ENCODE peak calls at places on chromosomes 1 and 21, in six cellular contexts. L is BJ, Y is kidney epithelial cell, Q is foreskin fibroblast, A is cardiac fibroblast, P is AG10803. D is an unnamed sample.

GRCh38 chr1:240174734-240175133 is 83.1 kb downstream of the FMN2 start:
- DNase-seq in P (peak), A (no peak), Y (no peak), L (no peak), Q (no peak), D (no peak)

GRCh38 chr1:205328476-205328875 is 6.9 kb upstream of the NUAK2 start:
- DNase-seq in Y (no peak), A (no peak), Q (no peak), L (no peak), P (no peak), D (no peak)

GRCh38 chr1:56188216-56188615 is 391.1 kb downstream of the PLPP3 start:
- DNase-seq in A (no peak), P (peak), L (no peak), Q (no peak), Y (no peak), D (no peak)

GRCh38 chr1:3319874-3320245 is 134.6 kb upstream of the ARHGEF16 start:
- DNase-seq in Y (no peak), A (peak), Q (peak), L (no peak), P (peak), D (no peak)

GRCh38 chr1:26046313-26047031 is 554 bp upstream of the SLC30A2 start:
- DNase-seq in L (no peak), P (no peak), Y (no peak), A (no peak), Q (no peak), D (no peak)

GRCh38 chr1:236686815-236687160 is 489 bp downstream of the ACTN2 start:
- DNase-seq in Y (no peak), L (no peak), Q (no peak), A (no peak), P (no peak), D (no peak)

GRCh38 chr1:231376875-231377549 is 38.9 kb downstream of the SPRTN start:
- DNase-seq in A (no peak), P (no peak), Q (no peak), L (no peak), Y (no peak), D (no peak)

GRCh38 chr21:34788879-34789278 is 120.1 kb downstream of the CLIC6 start:
- DNase-seq in P (no peak), Q (no peak), Y (no peak), L (no peak), A (no peak), D (no peak)

GRCh38 chr1:53685272-53686051 is 53.5 kb downstream of the GLIS1 start:
- DNase-seq in L (no peak), Q (no peak), P (no peak), A (peak), Y (peak), D (no peak)

GRCh38 chr1:15764269-15764764 is 5.7 kb downstream of the FBLIM1 start:
- DNase-seq in Q (no peak), A (no peak), Y (no peak), L (no peak), P (no peak), D (no peak)

GRCh38 chr1:199867601-199868000 is 159.9 kb upstream of the NR5A2 start:
- DNase-seq in P (no peak), Y (no peak), A (peak), Q (peak), L (no peak), D (no peak)

GRCh38 chr1:22196641-22197040 is 53.7 kb upstream of the WNT4 start:
- DNase-seq in P (no peak), Q (no peak), Y (no peak), A (no peak), L (no peak), D (no peak)

GRCh38 chr1:183493540-183494245 is 21.4 kb downstream of the SMG7 start:
- DNase-seq in P (no peak), Y (no peak), Q (no peak), A (no peak), L (no peak), D (no peak)

GRCh38 chr1:226530591-226530990 is 18.0 kb upstream of the STUM start:
- DNase-seq in Q (no peak), L (no peak), P (no peak), Y (no peak), A (no peak), D (no peak)

GRCh38 chr1:183580281-183580682 is 10.0 kb downstream of the NCF2 start:
- DNase-seq in Q (peak), Y (no peak), L (no peak), P (peak), A (no peak), D (no peak)

GRCh38 chr1:19456915-19457554 is 28.3 kb downstream of the CAPZB start:
- DNase-seq in P (no peak), Y (no peak), A (peak), Q (no peak), L (no peak), D (no peak)

GRCh38 chr1:209652873-209653401 is 712 bp upstream of the LAMB3 start:
- DNase-seq in Y (peak), L (no peak), Q (no peak), A (peak), P (peak), D (no peak)

GRCh38 chr1:33050221-33051076 is 13.8 kb upstream of the AK2 start:
- DNase-seq in Y (no peak), A (peak), L (peak), P (peak), Q (peak), D (peak)
- H3K4me3 ChIP-seq in Y (no peak), A (no peak), L (no peak), P (no peak), Q (no peak), D (no peak)

GRCh38 chr21:19022978-19023377 is 619.4 kb upstream of the TMPRSS15 start:
- DNase-seq in L (no peak), A (no peak), Q (no peak), Y (no peak), P (no peak), D (no peak)
- TF ChIP-seq CTCF in L (no peak), A (no peak), Q (no peak), Y (no peak), P (no peak), D (no peak)

GRCh38 chr1:147717706-147718097 is 42.7 kb downstream of the GJA5 start:
- DNase-seq in L (no peak), P (no peak), Y (no peak), Q (no peak), A (no peak), D (no peak)

GRCh38 chr1:147720557-147720956 is 39.8 kb downstream of the GJA5 start:
- DNase-seq in P (no peak), L (no peak), Y (no peak), Q (no peak), A (no peak), D (no peak)

GRCh38 chr1:147721711-147722110 is 38.7 kb downstream of the GJA5 start:
- DNase-seq in P (peak), L (no peak), A (peak), Y (no peak), Q (no peak), D (no peak)

GRCh38 chr1:147719029-147719703 is 41.2 kb downstream of the GJA5 start:
- DNase-seq in L (no peak), Y (no peak), A (no peak), P (no peak), Q (no peak), D (no peak)

GRCh38 chr1:147719711-147720225 is 40.6 kb downstream of the GJA5 start:
- DNase-seq in L (no peak), P (no peak), A (no peak), Y (no peak), Q (no peak), D (no peak)
- H3K4me3 ChIP-seq in L (no peak), P (no peak), A (no peak), Y (no peak), Q (no peak), D (no peak)

GRCh38 chr1:70979879-70980278 is 67.7 kb downstream of the PTGER3 start:
- DNase-seq in L (no peak), A (no peak), Q (no peak), Y (no peak), P (no peak), D (no peak)

GRCh38 chr1:70977575-70977974 is 70.0 kb downstream of the PTGER3 start:
- DNase-seq in A (no peak), P (no peak), Q (no peak), L (no peak), Y (no peak), D (no peak)

GRCh38 chr1:70979313-70979712 is 68.3 kb downstream of the PTGER3 start:
- DNase-seq in Q (no peak), Y (no peak), P (no peak), L (no peak), A (no peak), D (no peak)

GRCh38 chr1:70978623-70979022 is 69.0 kb downstream of the PTGER3 start:
- DNase-seq in A (no peak), L (no peak), P (no peak), Y (no peak), Q (no peak), D (no peak)

GRCh38 chr1:70980361-70980760 is 67.3 kb downstream of the PTGER3 start:
- DNase-seq in L (no peak), A (no peak), P (no peak), Q (no peak), Y (no peak), D (no peak)
- TF ChIP-seq CTCF in L (no peak), A (no peak), P (no peak), Q (no peak), Y (no peak), D (no peak)

GRCh38 chr1:78840447-78841251 is 165.9 kb downstream of the ADGRL4 start:
- DNase-seq in P (peak), Q (peak), L (no peak), A (peak), Y (peak), D (no peak)
- H3K4me3 ChIP-seq in P (no peak), Q (no peak), L (no peak), A (no peak), Y (no peak), D (no peak)

GRCh38 chr1:165152727-165153126 is 203.8 kb downstream of the LMX1A start:
- DNase-seq in A (no peak), L (no peak), Y (no peak), P (no peak), Q (no peak), D (no peak)
- TF ChIP-seq CTCF in A (no peak), L (peak), Y (peak), P (peak), Q (no peak), D (peak)

DNA sequence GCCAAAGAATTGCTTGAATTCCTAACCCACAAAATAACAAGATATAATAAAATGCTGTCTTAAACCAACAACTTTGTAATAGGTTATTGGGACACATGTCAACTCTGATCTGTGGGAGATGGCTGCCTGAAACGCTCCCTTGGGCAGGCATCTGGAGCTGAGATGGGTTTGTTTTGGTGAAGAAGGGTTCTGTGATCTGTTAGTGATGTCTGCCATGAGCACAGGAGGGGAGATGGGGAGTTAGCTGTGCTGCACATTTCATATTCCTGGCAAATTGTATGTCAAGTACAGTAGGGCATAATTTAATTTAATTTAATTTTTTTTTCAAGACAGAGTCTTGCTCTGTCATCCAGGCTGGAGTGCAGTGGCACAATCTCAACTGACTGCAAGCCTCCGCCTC is 34.2 kb upstream of the IFNLR1 start:
- DNase-seq in Q (no peak), P (no peak), A (no peak), Y (no peak), L (no peak), D (no peak)
- H3K4me3 ChIP-seq in Q (no peak), P (no peak), A (no peak), Y (no peak), L (no peak), D (no peak)

GRCh38 chr1:24929876-24930702 is at the start of gene RUNX3:
- DNase-seq in Q (no peak), L (no peak), A (no peak), Y (no peak), P (peak), D (no peak)
- TF ChIP-seq CTCF in Q (no peak), L (no peak), A (no peak), Y (no peak), P (peak), D (no peak)

GRCh38 chr1:39081266-39082139 is 55.4 kb downstream of the NDUFS5 start:
- DNase-seq in Y (no peak), Q (no peak), P (no peak), L (no peak), A (no peak), D (no peak)
- H3K4me3 ChIP-seq in Y (peak), Q (peak), P (peak), L (peak), A (peak), D (peak)